ENCODE peak calls at places on chromosomes 6 and 20, in five cellular contexts. O is HEK293T, F is HepG2, V is H1, E is GM12878. Y is an unnamed sample.

GRCh38 chr6:6543181-6543879 is 45.2 kb upstream of the LY86 start:
- DNase-seq in O (no peak), F (no peak), V (no peak), E (peak; percentile 79), Y (no peak)

GRCh38 chr6:15253107-15254073 is 7.5 kb downstream of the JARID2 start:
- DNase-seq in O (no peak), F (no peak), V (no peak), E (no peak), Y (no peak)

GRCh38 chr6:35080016-35080680 is 61.0 kb downstream of the TCP11 start:
- DNase-seq in O (no peak), F (no peak), V (no peak), E (no peak), Y (no peak)

GRCh38 chr6:143741480-143741879 is 63.7 kb downstream of the PHACTR2 start:
- DNase-seq in O (no peak), F (no peak), V (no peak), E (no peak), Y (no peak)

GRCh38 chr6:166809721-166810120 is 146.6 kb downstream of the RNASET2 start:
- DNase-seq in O (no peak), F (no peak), V (no peak), E (no peak), Y (no peak)

GRCh38 chr20:13046409-13046808 is 37.6 kb downstream of the SPTLC3 start:
- DNase-seq in O (no peak), F (no peak), V (no peak), E (no peak), Y (no peak)

GRCh38 chr20:38649275-38649891 is 47.8 kb downstream of the ARHGAP40 start:
- DNase-seq in O (peak; percentile 53), F (peak; percentile 59), V (peak; percentile 66), E (no peak), Y (peak; percentile 43)

GRCh38 chr20:13261460-13262301 is 40.6 kb downstream of the ISM1 start:
- DNase-seq in O (peak; percentile 71), F (peak; percentile 86), V (peak; percentile 86), E (no peak), Y (peak; percentile 20)

GRCh38 chr6:31202259-31203166 is 32.0 kb upstream of the POU5F1 start:
- DNase-seq in O (no peak), F (no peak), V (no peak), E (no peak), Y (no peak)

GRCh38 chr6:40353197-40353966 is 233.8 kb downstream of the LRFN2 start:
- DNase-seq in O (peak; percentile 1), F (no peak), V (peak; percentile 27), E (no peak), Y (no peak)

DNA sequence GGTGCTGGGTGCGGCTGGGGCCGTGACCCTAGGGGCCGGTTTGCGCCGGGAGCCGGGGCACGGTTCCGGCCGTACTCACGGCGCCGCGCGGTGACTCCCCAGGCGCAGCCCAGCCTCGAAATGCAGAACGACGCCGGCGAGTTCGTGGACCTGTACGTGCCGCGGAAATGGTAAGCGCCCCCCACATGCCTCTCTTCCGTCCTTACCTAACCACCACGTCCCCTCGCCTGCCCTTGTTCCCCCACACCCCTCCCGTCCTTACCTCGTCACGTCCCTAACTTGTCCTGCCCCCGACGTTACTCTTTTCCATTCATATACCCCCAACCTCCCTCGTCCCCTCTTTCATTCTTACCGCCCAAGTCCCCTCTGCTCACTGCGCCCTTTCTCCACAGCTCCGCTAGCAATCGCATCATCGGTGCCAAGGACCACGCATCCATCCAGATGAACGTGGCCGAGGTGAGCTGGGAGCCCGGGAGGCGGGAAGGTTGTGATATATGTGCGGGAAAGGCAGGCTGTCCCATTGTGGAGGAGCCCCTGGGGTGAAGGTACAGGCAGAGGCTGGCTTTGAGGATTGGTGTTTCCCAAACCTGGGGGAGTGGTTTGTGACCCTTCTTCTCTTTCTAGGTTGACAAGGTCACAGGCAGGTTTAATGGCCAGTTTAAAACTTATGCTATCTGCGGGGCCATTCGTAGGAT is 463 bp downstream of the RPS21 start:
- DNase-seq in O (no peak), F (no peak), V (no peak), E (no peak), Y (no peak)
- TF ChIP-seq SUZ12 in O (no peak), F (no peak), V (no peak), E (no peak), Y (no peak)

DNA sequence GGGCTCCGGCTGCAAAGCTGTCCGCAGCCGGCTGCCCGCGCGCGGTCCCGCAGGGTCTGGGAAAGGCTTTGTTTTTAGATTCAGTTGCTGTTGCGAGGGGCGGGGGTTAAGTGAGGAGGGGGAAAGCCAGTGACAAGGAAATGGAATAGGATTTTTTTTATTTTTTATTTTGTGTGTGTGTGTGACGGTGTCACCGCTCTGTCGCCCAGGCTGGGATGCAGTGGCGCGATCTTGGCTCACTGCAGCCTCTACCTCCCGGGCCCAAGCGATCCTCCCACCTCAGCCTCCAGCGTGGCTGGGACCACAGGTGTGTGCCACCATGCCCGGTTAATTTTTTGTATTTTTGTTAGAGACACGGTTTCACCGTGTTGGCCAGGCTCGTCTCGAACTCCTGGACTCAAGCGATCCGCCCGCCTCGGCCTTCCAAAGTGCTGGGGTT is 615 bp upstream of the UBE2J1 start:
- DNase-seq in O (no peak), F (no peak), V (no peak), E (no peak), Y (no peak)
- TF ChIP-seq SUZ12 in O (no peak), F (no peak), V (no peak), E (no peak), Y (no peak)

GRCh38 chr6:76702187-76702586 is 629.7 kb upstream of the IMPG1 start:
- DNase-seq in O (no peak), F (no peak), V (no peak), E (no peak), Y (no peak)

GRCh38 chr6:76694779-76695178 is 622.3 kb upstream of the IMPG1 start:
- DNase-seq in O (no peak), F (no peak), V (no peak), E (no peak), Y (no peak)

GRCh38 chr6:76701610-76702009 is 629.1 kb upstream of the IMPG1 start:
- DNase-seq in O (no peak), F (no peak), V (no peak), E (no peak), Y (no peak)

GRCh38 chr6:76703285-76703684 is 630.8 kb upstream of the IMPG1 start:
- DNase-seq in O (no peak), F (no peak), V (no peak), E (no peak), Y (no peak)

DNA sequence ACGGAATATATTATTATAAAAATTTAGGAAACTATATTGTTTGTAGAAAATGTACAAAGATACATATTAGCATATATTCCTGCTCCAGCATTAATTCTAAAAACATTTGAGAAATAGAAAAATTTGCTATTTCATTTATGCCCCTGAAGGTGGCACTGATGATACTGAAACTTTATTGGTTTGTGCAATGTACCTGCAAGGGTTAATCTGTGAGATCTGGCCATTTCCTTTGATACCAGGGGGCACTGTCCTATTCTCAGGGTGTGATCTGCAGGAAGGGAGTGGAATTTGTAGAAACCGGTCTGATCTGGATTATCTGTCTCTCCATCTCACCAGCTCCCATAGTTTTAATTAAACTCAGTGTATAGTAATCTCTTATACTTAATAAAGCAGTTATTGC is 625.1 kb upstream of the IMPG1 start:
- DNase-seq in O (peak; percentile 7), F (no peak), V (no peak), E (no peak), Y (no peak)
- TF ChIP-seq SUZ12 in O (no peak), F (no peak), V (no peak), E (no peak), Y (no peak)

GRCh38 chr6:43393597-43393996 is 24.1 kb upstream of the ZNF318 start:
- DNase-seq in O (no peak), F (no peak), V (no peak), E (no peak), Y (no peak)

GRCh38 chr6:43396408-43397149 is 27.1 kb upstream of the ZNF318 start:
- DNase-seq in O (no peak), F (no peak), V (no peak), E (no peak), Y (no peak)

GRCh38 chr6:43399932-43400487 is 27.3 kb upstream of the ABCC10 start:
- DNase-seq in O (no peak), F (no peak), V (no peak), E (no peak), Y (no peak)

GRCh38 chr6:43394982-43395381 is 25.5 kb upstream of the ZNF318 start:
- DNase-seq in O (no peak), F (no peak), V (no peak), E (no peak), Y (no peak)

DNA sequence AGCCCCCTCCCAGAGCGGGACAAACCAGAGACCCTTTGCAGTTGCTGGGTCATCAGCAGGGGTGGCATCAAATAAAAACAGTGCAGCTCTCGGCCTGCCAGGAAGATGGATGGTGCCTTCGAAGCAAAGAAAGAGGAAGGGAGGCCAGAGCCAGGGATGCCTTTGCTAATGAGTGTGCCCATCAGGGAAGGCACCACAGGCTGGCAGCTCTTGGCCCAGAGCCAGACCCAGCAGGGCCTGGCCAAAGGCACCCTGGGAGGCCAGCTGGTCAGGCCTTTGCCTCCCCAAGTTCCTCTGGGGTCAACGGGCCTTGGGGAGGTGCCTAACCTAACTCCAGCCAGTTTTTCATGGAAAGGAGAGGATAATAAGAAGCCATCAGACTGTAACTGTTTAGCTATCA is 26.4 kb upstream of the ZNF318 start:
- DNase-seq in O (no peak), F (no peak), V (no peak), E (no peak), Y (no peak)
- TF ChIP-seq SUZ12 in O (no peak), F (no peak), V (no peak), E (no peak), Y (no peak)

GRCh38 chr6:139369568-139370046 is 4.8 kb downstream of the CITED2 start:
- DNase-seq in O (peak; percentile 41), F (peak; percentile 48), V (no peak), E (no peak), Y (no peak)
- TF ChIP-seq SUZ12 in O (no peak), F (no peak), V (no peak), E (no peak), Y (no peak)

DNA sequence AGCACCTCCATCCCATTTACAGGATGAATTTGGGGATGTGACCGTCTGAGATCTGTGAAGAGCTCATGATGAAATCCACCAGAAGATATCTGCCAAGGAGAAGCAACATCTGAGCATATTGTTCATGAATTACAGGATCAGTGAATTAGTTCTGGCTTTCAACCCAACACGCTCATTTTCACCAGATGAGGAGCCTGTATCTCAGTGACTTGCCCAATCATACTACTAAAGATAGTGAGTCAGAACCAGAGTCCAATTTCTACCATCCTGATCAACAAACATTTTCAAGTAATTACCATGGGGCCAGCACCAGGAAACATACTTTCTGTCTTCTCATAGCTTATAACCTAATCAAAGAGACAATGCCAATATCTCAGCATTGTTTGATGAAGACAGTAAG is 116.6 kb downstream of the ZDHHC14 start:
- DNase-seq in O (no peak), F (no peak), V (no peak), E (no peak), Y (no peak)
- TF ChIP-seq SUZ12 in O (no peak), F (no peak), V (no peak), E (no peak), Y (no peak)

Y was measured in NT2/D1.